ENCODE peak calls at places on chromosome 18, in four cellular contexts. G is epithelial cell of prostate, Q is renal cortical epithelial cell, I is fibroblast of the conjunctiva. Z is an unnamed sample.

GRCh38 chr18:79378416-79379250 is 17.1 kb upstream of the NFATC1 start:
- DNase-seq in I (peak), G (no peak), Q (peak), Z (no peak)

GRCh38 chr18:69705987-69706386 is 241.7 kb downstream of the CD226 start:
- DNase-seq in Q (no peak), G (no peak), I (no peak), Z (no peak)

GRCh38 chr18:32378705-32379104 is 92.0 kb downstream of the GAREM1 start:
- DNase-seq in G (no peak), I (no peak), Q (peak), Z (no peak)

GRCh38 chr18:73156117-73156516 is 288.3 kb upstream of the NETO1 start:
- DNase-seq in Q (no peak), I (no peak), G (no peak), Z (no peak)

GRCh38 chr18:33581816-33582215 is 3.8 kb downstream of the ASXL3 start:
- DNase-seq in G (no peak), I (no peak), Q (no peak), Z (no peak)

GRCh38 chr18:7370812-7371211 is 139.9 kb downstream of the LRRC30 start:
- DNase-seq in I (no peak), G (no peak), Q (no peak), Z (no peak)

GRCh38 chr18:33928226-33928625 is 296.5 kb downstream of the NOL4 start:
- DNase-seq in Q (peak), I (peak), G (no peak), Z (no peak)

GRCh38 chr18:10455726-10456453 is 1.5 kb downstream of the APCDD1 start:
- DNase-seq in G (no peak), Q (no peak), I (no peak), Z (no peak)

GRCh38 chr18:8994603-8995002 is 107.9 kb upstream of the NDUFV2 start:
- DNase-seq in G (no peak), Q (peak), I (no peak), Z (no peak)

GRCh38 chr18:37322497-37323035 is 243.0 kb downstream of the CELF4 start:
- DNase-seq in Q (no peak), I (no peak), G (no peak), Z (no peak)

GRCh38 chr18:56402872-56403516 is 235.4 kb downstream of the TXNL1 start:
- DNase-seq in G (peak), Q (peak), I (peak), Z (peak)

Z was measured in HFF-Myc.